ENCODE peak calls at places on chromosomes 12 and 14, in six cellular contexts. D, N, F, U, C and X are unnamed samples.
A peak's percentile ranks its signal among the peaks of the same experiment; 100 is the strongest.

GRCh38 chr12:34334538-34334937 is 312.2 kb downstream of the ALG10 start:
- DNase-seq in N (no peak), U (no peak), F (no peak), C (no peak), D (no peak), X (no peak)

GRCh38 chr14:104211741-104212140 is 73.4 kb downstream of the KIF26A start:
- DNase-seq in U (no peak), C (no peak), D (no peak), F (no peak), N (no peak), X (no peak)

GRCh38 chr14:84961637-84962036 is 568.3 kb upstream of the FLRT2 start:
- DNase-seq in D (no peak), F (no peak), C (no peak), U (no peak), N (no peak), X (no peak)

GRCh38 chr12:71430756-71431155 is 8.8 kb upstream of the LGR5 start:
- DNase-seq in N (no peak), F (no peak), D (no peak), C (no peak), U (no peak), X (no peak)

GRCh38 chr12:78224154-78224553 is 393.5 kb downstream of the NAV3 start:
- DNase-seq in N (no peak), D (no peak), F (no peak), C (no peak), U (no peak), X (no peak)

GRCh38 chr14:61558271-61558670 is 137.0 kb upstream of the HIF1A start:
- DNase-seq in U (no peak), N (no peak), C (no peak), D (no peak), F (peak; percentile 57), X (no peak)

GRCh38 chr14:95256011-95256775 is 63.5 kb downstream of the CLMN start:
- DNase-seq in F (no peak), N (no peak), U (no peak), D (no peak), C (no peak), X (no peak)

GRCh38 chr12:115070313-115070712 is 386.3 kb upstream of the TBX3 start:
- DNase-seq in N (no peak), C (no peak), F (no peak), D (no peak), U (no peak), X (no peak)

GRCh38 chr12:57208946-57209282 is 7.7 kb upstream of the NXPH4 start:
- DNase-seq in C (no peak), U (no peak), D (no peak), N (no peak), F (peak; percentile 71), X (no peak)

GRCh38 chr12:126935435-126935834 is 1331.5 kb upstream of the TMEM132C start:
- DNase-seq in C (no peak), F (no peak), D (no peak), N (no peak), U (no peak), X (no peak)

DNA sequence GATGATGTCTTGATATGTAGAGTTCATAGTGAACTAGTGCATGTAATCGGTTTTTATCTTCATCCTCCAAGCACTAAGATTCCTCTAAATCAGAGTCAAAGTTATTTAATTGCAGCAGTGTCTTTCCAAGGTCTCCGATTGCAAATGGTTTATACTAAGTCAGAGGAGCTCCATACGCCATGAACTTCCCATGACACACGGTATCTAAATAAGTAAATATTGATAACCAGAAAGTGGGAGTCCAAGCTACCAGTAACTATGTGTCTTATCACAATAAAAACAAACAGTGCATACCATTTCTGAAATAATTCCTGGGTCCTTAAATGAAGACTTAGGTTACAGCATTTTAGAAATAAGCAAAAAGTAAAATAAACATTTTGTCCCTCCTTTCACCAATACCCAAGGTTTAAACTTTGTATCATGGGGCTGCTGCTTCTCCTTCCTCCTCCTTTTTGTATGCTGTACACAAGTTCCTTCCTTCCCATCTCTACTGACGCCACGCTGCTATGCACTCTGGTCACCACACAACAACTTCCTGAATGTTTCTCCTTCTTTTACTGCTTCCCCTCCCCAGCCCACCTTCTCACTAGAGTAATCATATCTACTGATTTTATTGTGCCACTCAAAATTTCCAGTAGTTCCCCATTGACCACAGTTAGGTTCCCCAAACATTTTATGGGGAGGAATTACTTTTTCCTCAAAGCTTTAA is 10.7 kb downstream of the NR1H4 start:
- DNase-seq in N (no peak), F (no peak), U (no peak), D (no peak), C (no peak), X (no peak)
- H3K4me1 ChIP-seq in N (no peaks in the 10 kb centered on the region), F (peaks cover 3% of the 10 kb centered on the region), U (peaks cover 5% of the 10 kb centered on the region), D (no peaks in the 10 kb centered on the region), C (no peaks in the 10 kb centered on the region), X (no peaks in the 10 kb centered on the region)

DNA sequence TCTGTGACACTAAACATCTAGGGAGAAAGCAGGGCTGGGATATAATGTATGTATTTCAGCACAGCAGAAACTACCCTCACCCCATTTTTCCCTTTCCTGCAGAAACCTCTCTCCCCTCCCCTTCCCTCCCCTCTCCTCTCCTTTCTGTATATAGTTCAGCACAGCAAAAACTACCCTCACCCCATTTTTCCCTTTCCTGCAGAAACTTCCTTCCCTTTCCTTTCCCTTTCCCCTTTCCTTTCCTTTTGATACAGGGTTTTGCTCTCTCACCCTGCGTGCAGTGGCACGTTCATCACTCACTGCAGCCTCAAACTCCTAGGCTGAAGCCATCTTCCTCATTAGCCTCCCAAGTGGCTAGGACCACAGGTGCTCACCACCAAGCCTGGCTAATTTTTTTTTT is 2.1 kb downstream of the PMEL start:
- DNase-seq in U (no peak), F (no peak), D (no peak), N (no peak), C (no peak), X (no peak)
- H3K4me3 ChIP-seq in U (no peak overlapping the region), F (no peak overlapping the region), D (no peak overlapping the region), N (no peak overlapping the region), C (no peak overlapping the region), X (no peak overlapping the region)

DNA sequence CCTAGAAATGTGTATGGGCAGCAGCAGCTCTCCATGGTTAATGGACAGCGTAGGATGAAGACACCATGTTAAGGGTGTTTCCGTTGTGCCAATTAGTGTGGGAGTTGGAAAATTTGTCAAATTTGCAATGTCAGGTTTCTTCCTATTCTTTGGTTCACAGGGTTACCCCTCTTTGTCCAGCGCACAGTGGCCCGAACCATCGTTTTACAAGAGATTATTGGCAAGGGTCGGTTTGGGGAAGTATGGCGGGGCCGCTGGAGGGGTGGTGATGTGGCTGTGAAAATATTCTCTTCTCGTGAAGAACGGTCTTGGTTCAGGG is 26.0 kb upstream of the TAMALIN start:
- DNase-seq in C (no peak), N (no peak), F (no peak), U (no peak), D (no peak), X (no peak)
- H3K36me3 ChIP-seq in C (peaks cover 11% of the 10 kb centered on the region), N (no peaks in the 10 kb centered on the region), F (peaks cover 74% of the 10 kb centered on the region), U (peaks cover 92% of the 10 kb centered on the region), D (peaks cover 23% of the 10 kb centered on the region), X (peaks cover 8% of the 10 kb centered on the region)

GRCh38 chr14:68770553-68771286 is 22.1 kb downstream of the ZFP36L1 start:
- DNase-seq in N (no peak), U (no peak), D (no peak), C (no peak), F (no peak), X (no peak)

GRCh38 chr14:68767248-68767645 is 25.6 kb downstream of the ZFP36L1 start:
- DNase-seq in D (no peak), N (no peak), U (no peak), F (no peak), C (no peak), X (no peak)

GRCh38 chr14:68768316-68768715 is 24.6 kb downstream of the ZFP36L1 start:
- DNase-seq in U (no peak), F (no peak), D (no peak), N (no peak), C (no peak), X (no peak)

GRCh38 chr14:68771631-68772030 is 21.2 kb downstream of the ZFP36L1 start:
- DNase-seq in F (no peak), N (no peak), C (no peak), D (no peak), U (no peak), X (no peak)

DNA sequence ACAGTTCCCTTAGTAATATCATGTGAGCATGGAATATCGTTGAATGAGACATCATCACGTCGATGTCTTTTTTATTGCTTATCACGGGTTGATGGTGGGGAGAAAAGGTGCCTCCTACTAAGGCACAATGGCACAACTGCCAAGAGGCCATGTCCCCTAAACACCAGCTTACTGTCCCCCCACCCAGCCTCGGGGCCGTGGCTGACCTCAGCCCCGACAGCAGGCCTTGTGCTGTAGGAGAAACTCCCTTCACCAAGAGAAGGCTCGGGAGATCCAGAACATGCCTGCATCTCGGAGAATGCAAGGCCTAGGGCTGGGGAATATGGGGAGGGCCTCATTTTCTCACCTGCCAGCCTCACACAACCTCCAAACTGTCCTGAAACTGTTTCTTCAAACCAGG is 22.8 kb downstream of the ZFP36L1 start:
- DNase-seq in D (no peak), N (no peak), U (no peak), F (no peak), C (no peak), X (no peak)
- H3K4me1 ChIP-seq in D (no peaks in the 10 kb centered on the region), N (no peaks in the 10 kb centered on the region), U (no peaks in the 10 kb centered on the region), F (peaks cover 28% of the 10 kb centered on the region), C (no peaks in the 10 kb centered on the region), X (no peaks in the 10 kb centered on the region)

GRCh38 chr12:113933201-113933786 is 32.8 kb downstream of the RBM19 start:
- DNase-seq in U (no peak), D (no peak), N (no peak), F (peak; percentile 60), C (peak; percentile 79), X (no peak)

GRCh38 chr12:113934946-113935345 is 31.2 kb downstream of the RBM19 start:
- DNase-seq in U (no peak), C (no peak), N (no peak), F (no peak), D (no peak), X (no peak)

GRCh38 chr12:113932411-113933196 is 33.5 kb downstream of the RBM19 start:
- DNase-seq in U (no peak), F (no peak), N (no peak), C (peak; percentile 71), D (no peak), X (no peak)

GRCh38 chr12:113935459-113935858 is 30.7 kb downstream of the RBM19 start:
- DNase-seq in D (no peak), N (no peak), F (no peak), C (no peak), U (no peak), X (no peak)

GRCh38 chr12:113934060-113934829 is 31.9 kb downstream of the RBM19 start:
- DNase-seq in C (no peak), N (no peak), U (no peak), D (no peak), F (no peak), X (no peak)
- H3K4me3 ChIP-seq in C (no peak overlapping the region), N (no peak overlapping the region), U (no peak overlapping the region), D (no peak overlapping the region), F (no peak overlapping the region), X (no peak overlapping the region)

GRCh38 chr12:132851465-132851864 is 22.8 kb upstream of the GOLGA3 start:
- DNase-seq in N (no peak), C (no peak), U (no peak), F (no peak), D (no peak), X (no peak)
- H3K36me3 ChIP-seq in N (peaks cover 69% of the 10 kb centered on the region), C (peaks cover 20% of the 10 kb centered on the region), U (peaks cover 100% of the 10 kb centered on the region), F (peaks cover 88% of the 10 kb centered on the region), D (peaks cover 45% of the 10 kb centered on the region), X (peaks cover 17% of the 10 kb centered on the region)